ENCODE peak calls at places on chromosomes 16 and 17, in six cellular contexts. V is tibial nerve; N is right atrium auricular region; B is CD4-positive, alpha-beta memory T cell; Z is CD8-positive, alpha-beta memory T cell; Y is ovary. O is an unnamed sample.

GRCh38 chr17:17693253-17693954 is 12.1 kb downstream of the RAI1 start:
- DNase-seq in B (no peak), Z (no peak), N (no peak), Y (peak; percentile 37), V (no peak), O (peak; percentile 79)

GRCh38 chr17:40532520-40533253 is 31.3 kb upstream of the TNS4 start:
- DNase-seq in Z (peak; percentile 10), Y (no peak), N (no peak), B (no peak), V (peak; percentile 9), O (no peak)

GRCh38 chr17:1906622-1907021 is 76.8 kb downstream of the RPA1 start:
- DNase-seq in Z (no peak), B (no peak), Y (no peak), N (no peak), V (no peak), O (peak; percentile 46)

GRCh38 chr16:10878644-10879498 is 1.9 kb downstream of the CIITA start:
- DNase-seq in Y (peak; percentile 17), N (no peak), Z (no peak), V (no peak), B (peak; percentile 1), O (peak; percentile 19)

GRCh38 chr16:89472711-89473075 is 17.7 kb downstream of the ANKRD11 start:
- DNase-seq in Y (no peak), V (no peak), N (no peak), B (no peak), Z (no peak), O (no peak)

GRCh38 chr17:40912506-40913220 is 24.8 kb downstream of the KRT23 start:
- DNase-seq in Z (no peak), N (no peak), B (no peak), Y (no peak), V (no peak), O (no peak)

GRCh38 chr16:52547001-52547833 is at the start of gene TOX3:
- DNase-seq in Y (no peak), V (no peak), N (no peak), B (no peak), Z (no peak), O (peak; percentile 85)

GRCh38 chr16:8730335-8730915 is 56.0 kb downstream of the ABAT start:
- DNase-seq in Z (no peak), V (no peak), Y (no peak), B (no peak), N (no peak), O (peak; percentile 23)

GRCh38 chr17:31736855-31737625 is 122.0 kb downstream of the COPRS start:
- DNase-seq in Y (no peak), N (no peak), V (no peak), Z (no peak), B (no peak), O (no peak)

GRCh38 chr16:8853150-8853549 is 15.7 kb downstream of the CARHSP1 start:
- DNase-seq in V (no peak), Y (no peak), N (no peak), Z (peak; percentile 10), B (no peak), O (no peak)

GRCh38 chr16:53726625-53727024 is 22.7 kb downstream of the FTO start:
- DNase-seq in B (no peak), Z (no peak), V (no peak), N (no peak), Y (no peak), O (no peak)

GRCh38 chr17:34598161-34598776 is 18.9 kb downstream of the TMEM132E start:
- DNase-seq in Z (no peak), Y (no peak), B (no peak), V (no peak), N (no peak), O (no peak)

GRCh38 chr16:87705780-87706277 is 60.0 kb downstream of the KLHDC4 start:
- DNase-seq in V (no peak), N (no peak), Y (no peak), B (no peak), Z (no peak), O (peak; percentile 42)

GRCh38 chr16:31243734-31244670 is 15.8 kb upstream of the ITGAM start:
- DNase-seq in Z (no peak), V (no peak), B (no peak), N (no peak), Y (no peak), O (no peak)

GRCh38 chr16:67968440-67969285 is at the start of gene SLC12A4:
- DNase-seq in B (peak; percentile 80), N (peak; percentile 85), Z (peak; percentile 90), V (peak; percentile 75), Y (peak; percentile 85), O (peak; percentile 94)

GRCh38 chr17:49968380-49969133 is 433 bp upstream of the DLX4 start:
- DNase-seq in Z (peak; percentile 78), B (peak; percentile 72), V (no peak), Y (no peak), N (peak; percentile 61), O (peak; percentile 91)

GRCh38 chr17:15648384-15648783 is 28.9 kb upstream of the FBXW10B start:
- DNase-seq in Z (no peak), N (no peak), Y (no peak), B (no peak), V (no peak), O (no peak)

GRCh38 chr16:29674188-29674587 is 4.8 kb upstream of the QPRT start:
- DNase-seq in B (no peak), V (no peak), N (peak; percentile 60), Z (no peak), Y (peak; percentile 89), O (no peak)

GRCh38 chr17:46782250-46782953 is 36.1 kb downstream of the WNT3 start:
- DNase-seq in Z (no peak), Y (no peak), N (no peak), V (no peak), B (no peak), O (peak; percentile 67)

GRCh38 chr17:18980682-18981384 is 23.7 kb downstream of the FAM83G start:
- DNase-seq in Y (no peak), N (no peak), Z (no peak), B (no peak), V (no peak), O (no peak)

GRCh38 chr16:89471225-89471624 is 19.1 kb downstream of the ANKRD11 start:
- DNase-seq in Z (no peak), N (no peak), B (no peak), Y (no peak), V (no peak), O (no peak)

GRCh38 chr16:81189100-81189664 is 49.3 kb upstream of the BCO1 start:
- DNase-seq in B (no peak), Y (peak; percentile 91), Z (no peak), N (peak; percentile 89), V (peak; percentile 82), O (peak; percentile 66)

GRCh38 chr17:4247981-4248388 is 15.8 kb downstream of the ANKFY1 start:
- DNase-seq in V (no peak), B (no peak), N (no peak), Z (no peak), Y (no peak), O (peak; percentile 71)

GRCh38 chr17:77209330-77209748 is 68.6 kb downstream of the SEC14L1 start:
- DNase-seq in Z (no peak), B (no peak), Y (no peak), N (no peak), V (no peak), O (no peak)

GRCh38 chr17:57408064-57408811 is 151.9 kb downstream of the MSI2 start:
- DNase-seq in Z (no peak), V (no peak), Y (no peak), N (no peak), B (no peak), O (peak; percentile 61)

GRCh38 chr17:5097101-5097834 is 14.4 kb downstream of the ZNF232 start:
- DNase-seq in Z (peak; percentile 58), Y (peak; percentile 61), N (peak; percentile 61), V (no peak), B (peak; percentile 22), O (peak; percentile 62)

GRCh38 chr17:45112559-45113423 is 19.5 kb downstream of the PLCD3 start:
- DNase-seq in Z (no peak), V (no peak), B (no peak), N (no peak), Y (no peak), O (no peak)

DNA sequence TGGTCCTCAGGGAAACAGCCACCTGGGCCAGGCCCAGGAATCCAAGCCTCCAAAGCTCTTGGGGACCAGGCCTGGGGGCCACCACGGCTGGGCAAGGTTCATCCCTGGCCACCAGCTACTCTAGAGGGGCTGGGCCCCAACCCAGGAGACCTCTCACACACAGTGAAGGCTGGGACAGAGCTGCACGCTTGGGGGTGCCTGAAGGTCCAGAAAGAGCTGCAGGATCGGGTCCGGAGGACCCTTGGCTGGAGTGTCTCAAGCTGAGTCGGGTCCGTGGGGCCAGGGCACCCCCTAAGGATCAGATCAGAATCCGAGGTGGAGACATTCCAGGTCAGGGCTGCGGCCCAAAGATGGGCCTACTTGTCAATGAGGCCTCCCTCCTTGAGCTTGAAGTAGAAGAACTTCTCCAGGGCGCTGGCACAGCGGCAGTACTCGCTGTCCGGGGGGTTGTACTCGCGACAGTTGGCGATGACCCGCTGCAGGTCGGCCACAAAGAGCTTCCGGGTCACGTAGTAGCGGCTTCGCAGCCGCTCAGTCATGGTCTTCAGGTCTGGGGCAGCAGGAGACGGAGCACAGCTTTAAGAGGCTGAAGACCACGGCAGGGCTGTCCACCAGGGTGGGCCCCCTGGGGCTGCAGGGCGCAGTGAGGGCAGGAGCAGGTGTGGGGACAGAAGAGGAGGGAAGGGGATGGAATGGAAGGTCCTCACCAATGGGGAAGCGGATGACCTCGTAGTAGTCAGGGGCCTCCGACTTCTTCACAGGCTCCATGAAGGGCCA is 967 bp upstream of the DHX58 start:
- DNase-seq in Y (no peak), N (no peak), B (no peak), V (no peak), Z (no peak), O (no peak)
- H3K27ac ChIP-seq in Y (peak overlapping the region; percentile 88), N (peak overlapping the region; percentile 82), B (peak overlapping the region; percentile 88), V (peak overlapping the region; percentile 95), Z (peak overlapping the region; percentile 63), O (no peak overlapping the region)

GRCh38 chr16:56258508-56259424 is 67.5 kb downstream of the GNAO1 start:
- DNase-seq in Y (no peak), B (no peak), Z (no peak), V (no peak), N (no peak), O (no peak)

GRCh38 chr16:56255904-56256303 is 64.6 kb downstream of the GNAO1 start:
- DNase-seq in Y (no peak), V (no peak), N (no peak), Z (no peak), B (no peak), O (no peak)

GRCh38 chr16:56259425-56259779 is 68.1 kb downstream of the GNAO1 start:
- DNase-seq in Z (no peak), B (no peak), V (no peak), Y (no peak), N (no peak), O (no peak)

GRCh38 chr16:56257260-56257659 is 66.0 kb downstream of the GNAO1 start:
- DNase-seq in Z (no peak), V (peak; percentile 47), N (no peak), Y (peak; percentile 56), B (no peak), O (peak; percentile 59)

GRCh38 chr16:56257666-56258359 is 66.5 kb downstream of the GNAO1 start:
- DNase-seq in V (no peak), N (no peak), B (no peak), Y (no peak), Z (no peak), O (no peak)
- H3K27ac ChIP-seq in V (peak overlapping the region; percentile 64), N (peak overlapping the region; percentile 88), B (no peak overlapping the region), Y (no peak overlapping the region), Z (no peak overlapping the region), O (peak overlapping the region; percentile 33)

GRCh38 chr16:66190411-66190810 is 176.1 kb upstream of the CDH5 start:
- DNase-seq in Z (no peak), N (peak; percentile 9), B (no peak), V (no peak), Y (no peak), O (no peak)
- H3K27ac ChIP-seq in Z (no peak overlapping the region), N (no peak overlapping the region), B (no peak overlapping the region), V (peak overlapping the region; percentile 85), Y (no peak overlapping the region), O (no peak overlapping the region)

GRCh38 chr17:62111562-62112180 is 46.6 kb upstream of the MED13 start:
- DNase-seq in N (no peak), B (no peak), Z (no peak), V (no peak), Y (no peak), O (no peak)
- H3K27ac ChIP-seq in N (no peak overlapping the region), B (no peak overlapping the region), Z (no peak overlapping the region), V (no peak overlapping the region), Y (no peak overlapping the region), O (peak overlapping the region; percentile 66)

O was measured in hepatocyte.